ENCODE peak calls at places on chromosomes 12 and 14, in ten cellular contexts. H is AG10803, E is HL-60, U is fibroblast of villous mesenchyme, Z is HFFc6, Y is GM13976, X is lung, D is tibial nerve, W is cardiac fibroblast, V is WERI-Rb-1. N is an unnamed sample.

GRCh38 chr12:131642771-131643170 is 68.1 kb upstream of the SFSWAP start:
- DNase-seq in Y (no peak), D (no peak), U (no peak), W (no peak), H (no peak), E (no peak), V (no peak), X (no peak), Z (no peak), N (no peak)

GRCh38 chr12:132450391-132451171 is 39.4 kb upstream of the FBRSL1 start:
- DNase-seq in D (no peak), V (peak; percentile 93), U (no peak), Y (no peak), W (no peak), Z (no peak), H (no peak), X (no peak), E (no peak), N (no peak)

GRCh38 chr12:10165421-10165820 is 6.5 kb downstream of the OLR1 start:
- DNase-seq in Z (no peak), H (no peak), V (no peak), W (no peak), U (no peak), X (no peak), E (no peak), Y (no peak), D (no peak), N (no peak)

GRCh38 chr12:96466939-96467751 is 22.2 kb upstream of the CFAP54 start:
- DNase-seq in D (no peak), W (peak; percentile 64), V (no peak), X (no peak), Y (no peak), H (no peak), U (no peak), Z (peak; percentile 6), E (no peak), N (no peak)

GRCh38 chr14:79855789-79856188 is 355.5 kb downstream of the DIO2 start:
- DNase-seq in V (no peak), Z (no peak), H (no peak), E (no peak), Y (no peak), W (peak; percentile 58), U (no peak), D (no peak), X (no peak), N (no peak)

GRCh38 chr12:52151859-52152783 is 39.7 kb downstream of the KRT80 start:
- DNase-seq in E (peak; percentile 38), H (peak; percentile 68), W (peak; percentile 63), V (peak; percentile 68), D (no peak), X (peak; percentile 70), Z (peak; percentile 37), U (peak; percentile 54), Y (peak; percentile 86), N (peak; percentile 32)

GRCh38 chr12:98635657-98636323 is 8.8 kb downstream of the IKBIP start:
- DNase-seq in E (no peak), Z (peak; percentile 68), H (peak; percentile 77), W (peak; percentile 83), Y (peak; percentile 52), D (no peak), X (no peak), V (no peak), U (peak; percentile 48), N (no peak)

GRCh38 chr12:52086944-52087835 is 7.7 kb downstream of the SMIM41 start:
- DNase-seq in X (no peak), V (no peak), Y (peak; percentile 18), H (no peak), U (no peak), Z (no peak), W (no peak), E (no peak), D (no peak), N (no peak)

DNA sequence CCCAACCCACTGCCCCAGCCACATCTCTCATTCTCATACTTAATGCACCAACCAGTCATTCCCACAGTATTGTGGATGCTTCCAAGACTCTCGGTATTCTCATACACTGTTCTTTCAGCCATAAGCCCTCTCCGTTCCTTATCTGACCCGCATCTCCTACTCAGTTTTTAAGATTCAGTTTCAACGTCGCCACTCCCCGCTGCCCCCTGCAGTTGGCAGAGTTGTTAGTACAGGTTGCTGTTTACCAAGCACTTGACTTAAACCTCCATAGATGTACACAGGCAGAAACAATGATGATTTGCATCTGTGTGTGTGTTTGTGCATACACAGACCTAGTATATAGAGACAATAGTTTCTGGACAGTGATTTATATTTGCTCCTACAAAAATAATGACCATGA is 40.2 kb downstream of the PAH start:
- DNase-seq in Y (no peak), H (no peak), D (no peak), U (no peak), V (peak; percentile 35), Z (no peak), W (no peak), X (no peak), E (no peak), N (no peak)
- TF ChIP-seq CTCF in Y (no peak), H (no peak), D (no peak), U (no peak), V (no peak), Z (no peak), W (no peak), X (no peak), E (no peak), N (no peak)

GRCh38 chr14:21721504-21721903 is 47.9 kb upstream of the OR4E1 start:
- DNase-seq in U (no peak), Z (no peak), D (no peak), H (no peak), V (no peak), Y (no peak), W (no peak), E (no peak), X (no peak), N (no peak)

GRCh38 chr14:21719841-21720240 is 46.2 kb upstream of the OR4E1 start:
- DNase-seq in H (no peak), D (no peak), V (no peak), Z (no peak), U (no peak), E (no peak), W (no peak), Y (no peak), X (no peak), N (no peak)

GRCh38 chr14:21724115-21724973 is 50.7 kb upstream of the OR4E1 start:
- DNase-seq in X (no peak), Z (no peak), D (no peak), V (no peak), W (no peak), H (no peak), Y (no peak), U (no peak), E (no peak), N (no peak)

DNA sequence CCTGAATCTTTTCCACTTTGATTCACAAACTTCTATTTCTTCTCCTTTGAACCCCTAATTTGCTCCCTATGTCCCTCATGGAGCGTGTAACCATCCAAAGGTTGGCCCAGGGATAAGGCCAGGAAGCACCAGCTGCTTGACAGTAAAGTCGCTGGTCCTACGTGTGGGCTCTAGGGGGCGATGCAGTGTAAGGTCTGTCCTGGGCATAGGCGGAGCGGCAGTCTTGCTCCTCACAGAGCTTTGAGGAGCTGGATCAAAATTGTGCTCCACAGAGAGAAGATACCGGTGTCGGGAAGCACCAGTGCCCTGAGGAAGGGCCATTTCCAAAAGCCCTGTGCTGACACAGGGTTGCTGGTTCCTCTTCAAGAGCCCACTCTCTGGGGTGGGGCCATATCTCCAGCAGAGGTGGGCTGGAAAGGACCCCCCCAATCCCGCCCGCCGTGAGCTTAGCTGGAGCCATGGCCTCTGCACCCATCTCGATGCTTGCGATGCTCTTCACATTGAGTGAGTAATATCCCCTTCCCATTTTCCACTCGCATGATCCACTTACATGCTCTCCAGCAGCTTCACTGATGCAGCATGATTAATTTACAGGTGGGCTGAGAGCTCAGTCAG is 49.9 kb upstream of the OR4E1 start:
- DNase-seq in D (no peak), U (peak; percentile 16), X (no peak), W (peak; percentile 22), E (peak; percentile 10), Z (no peak), H (no peak), V (peak; percentile 47), Y (peak; percentile 12), N (no peak)
- TF ChIP-seq CTCF in D (no peak), U (peak; percentile 47), X (no peak), W (peak; percentile 16), E (peak; percentile 30), Z (no peak), H (no peak), V (peak; percentile 72), Y (no peak), N (no peak)

DNA sequence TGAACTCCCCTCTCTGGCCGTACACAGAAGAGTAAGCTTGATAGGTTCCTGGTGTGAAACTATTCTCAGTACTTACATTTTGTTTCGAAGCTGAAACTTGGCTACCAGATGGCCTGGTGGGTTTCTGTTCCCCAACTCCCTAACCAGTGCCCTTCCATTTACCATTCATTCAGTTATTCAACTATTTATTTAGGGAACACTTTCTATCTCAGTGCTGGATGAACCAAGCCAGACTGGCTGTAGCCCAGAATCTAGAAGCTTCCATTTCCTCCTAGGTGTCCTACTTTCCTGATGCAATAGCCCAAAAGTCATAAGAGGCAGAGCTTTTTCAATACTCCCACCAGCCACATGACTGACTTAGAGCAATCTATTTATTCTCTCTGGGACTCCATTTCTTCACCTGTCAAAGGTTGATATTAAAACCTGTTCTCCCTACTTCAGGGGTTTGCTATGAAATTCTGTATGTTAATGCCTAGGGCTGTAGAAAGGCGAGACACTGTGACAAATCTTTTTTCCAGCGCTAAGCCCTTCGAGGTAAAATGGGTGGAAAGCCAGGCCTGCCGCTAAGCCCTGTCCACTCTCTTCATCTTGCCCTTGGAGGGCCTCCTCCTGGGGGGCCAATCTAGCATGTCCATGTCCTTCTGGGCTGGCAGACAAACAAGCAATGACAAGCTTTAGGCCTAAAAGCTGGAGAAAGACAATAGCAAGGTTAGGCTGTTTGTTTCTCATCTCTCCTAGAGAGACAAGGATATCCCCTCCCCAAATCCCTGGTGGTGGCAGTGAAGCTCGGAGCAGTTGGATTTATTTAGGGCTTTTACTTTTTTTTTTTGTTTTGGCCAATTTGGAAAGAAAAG is 8.2 kb upstream of the IRF2BPL start:
- DNase-seq in D (no peak), W (peak; percentile 16), U (no peak), V (peak; percentile 54), Z (no peak), Y (no peak), H (no peak), X (no peak), E (no peak), N (no peak)
- TF ChIP-seq CTCF in D (no peak), W (no peak), U (no peak), V (no peak), Z (no peak), Y (no peak), H (no peak), X (no peak), E (no peak), N (no peak)

DNA sequence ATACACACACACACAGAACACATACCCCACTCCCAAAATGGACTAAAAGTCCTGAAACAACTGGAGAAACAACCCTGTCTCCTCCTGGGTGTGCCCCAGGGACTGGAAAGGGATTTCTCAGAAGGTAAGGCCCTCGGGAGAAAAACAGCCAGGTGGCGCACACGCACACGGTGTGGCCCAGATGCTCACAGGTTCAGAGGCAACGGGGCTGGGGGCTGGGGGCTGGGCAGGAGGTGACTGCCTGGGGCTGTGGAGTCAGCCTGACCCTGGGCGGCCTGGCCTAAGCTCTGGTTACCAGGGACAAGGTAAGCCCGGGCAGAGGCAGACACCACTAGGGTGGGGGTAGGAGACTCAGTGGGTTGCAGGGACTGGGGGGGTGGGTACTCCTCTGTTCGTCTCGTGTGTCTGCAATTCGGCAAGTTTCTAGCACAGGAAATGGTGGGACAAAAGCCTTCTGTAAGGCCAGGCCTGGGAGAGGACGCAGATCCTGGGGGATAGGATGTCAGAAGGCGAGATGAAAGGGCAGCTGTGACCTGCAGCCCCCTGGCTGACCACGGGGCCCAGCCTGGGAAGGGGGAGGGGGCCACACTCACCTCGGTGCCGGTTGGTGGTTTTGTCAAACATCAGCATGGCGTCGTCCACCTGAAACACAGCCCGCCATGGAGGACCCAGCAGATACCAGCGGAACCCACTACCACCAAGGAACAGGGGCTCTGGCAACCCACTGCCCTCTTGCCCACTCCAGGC is 10.4 kb downstream of the MSI1 start:
- DNase-seq in Y (no peak), W (no peak), D (no peak), X (no peak), V (peak; percentile 93), E (no peak), H (no peak), U (no peak), Z (no peak), N (no peak)
- TF ChIP-seq CTCF in Y (no peak), W (no peak), D (no peak), X (no peak), V (peak; percentile 65), E (no peak), H (no peak), U (no peak), Z (no peak), N (no peak)

N was measured in AG09319.